ENCODE peak calls at places on chromosome 5, in ten cellular contexts. T is foreskin fibroblast, U is mucosa of descending colon, O is kidney, F is HCT116, D is tibial artery, E is cardiac muscle cell, W is psoas muscle, I is astrocyte of the spinal cord, Y is GM20000. G is an unnamed sample.

GRCh38 chr5:35908814-35909213 is 29.6 kb downstream of the CAPSL start:
- DNase-seq in D (no peak), F (no peak), O (no peak), T (no peak), U (no peak), I (no peak), E (no peak), Y (no peak), W (no peak), G (no peak)

GRCh38 chr5:176533894-176534611 is 3.1 kb downstream of the RNF44 start:
- DNase-seq in O (peak; percentile 74), Y (peak; percentile 64), F (no peak), U (peak; percentile 61), T (peak; percentile 26), I (no peak), W (no peak), D (no peak), E (no peak), G (peak; percentile 63)

GRCh38 chr5:140148508-140148907 is 22.8 kb downstream of the IGIP start:
- DNase-seq in O (no peak), T (peak; percentile 45), I (no peak), U (no peak), F (peak; percentile 21), Y (no peak), E (peak; percentile 22), D (peak; percentile 64), W (no peak), G (no peak)

GRCh38 chr5:132272341-132273210 is 15.1 kb downstream of the PDLIM4 start:
- DNase-seq in E (peak; percentile 70), W (peak; percentile 70), U (peak; percentile 78), O (peak; percentile 75), F (no peak), T (peak; percentile 74), D (peak; percentile 77), Y (peak; percentile 80), I (peak; percentile 54), G (peak; percentile 68)

GRCh38 chr5:120297621-120298020 is 166.5 kb upstream of the PRR16 start:
- DNase-seq in F (no peak), D (no peak), T (peak; percentile 24), W (no peak), O (no peak), U (no peak), I (peak; percentile 8), Y (no peak), E (no peak), G (no peak)

GRCh38 chr5:110096419-110096818 is 406.7 kb downstream of the MAN2A1 start:
- DNase-seq in F (no peak), D (no peak), W (no peak), E (no peak), I (no peak), O (no peak), T (no peak), U (no peak), Y (no peak), G (no peak)

GRCh38 chr5:68848086-68848485 is 245.7 kb upstream of the SLC30A5 start:
- DNase-seq in E (no peak), D (no peak), I (no peak), W (no peak), T (peak; percentile 64), O (no peak), Y (no peak), U (no peak), F (no peak), G (peak; percentile 33)

GRCh38 chr5:140106101-140106500 is 7.8 kb upstream of the PURA start:
- DNase-seq in Y (no peak), F (no peak), E (no peak), O (no peak), W (no peak), T (peak; percentile 20), I (no peak), D (no peak), U (no peak), G (no peak)

GRCh38 chr5:61089351-61089750 is 72.9 kb downstream of the SMIM15 start:
- DNase-seq in O (no peak), U (no peak), F (no peak), Y (no peak), T (no peak), E (peak; percentile 13), I (no peak), D (no peak), W (no peak), G (no peak)

GRCh38 chr5:83636141-83636540 is 84.5 kb downstream of the HAPLN1 start:
- DNase-seq in D (no peak), Y (no peak), T (peak; percentile 63), U (peak; percentile 5), F (no peak), W (no peak), O (no peak), E (peak; percentile 8), I (peak; percentile 23), G (no peak)

GRCh38 chr5:149415245-149415967 is 36.3 kb upstream of the IL17B start:
- DNase-seq in T (peak; percentile 56), U (no peak), I (no peak), Y (no peak), O (no peak), F (no peak), D (peak; percentile 68), E (peak; percentile 28), W (no peak), G (no peak)

GRCh38 chr5:134465856-134466240 is 54.2 kb upstream of the CDKN2AIPNL start:
- DNase-seq in D (peak; percentile 95), F (peak; percentile 68), T (peak; percentile 97), E (peak; percentile 98), O (peak; percentile 97), W (peak; percentile 92), Y (peak; percentile 87), I (peak; percentile 95), U (peak; percentile 94), G (peak; percentile 97)

GRCh38 chr5:132224721-132225120 is 2.9 kb downstream of the P4HA2 start:
- DNase-seq in U (no peak), D (no peak), Y (no peak), I (peak; percentile 22), T (peak; percentile 72), O (no peak), W (no peak), F (no peak), E (no peak), G (peak; percentile 13)

DNA sequence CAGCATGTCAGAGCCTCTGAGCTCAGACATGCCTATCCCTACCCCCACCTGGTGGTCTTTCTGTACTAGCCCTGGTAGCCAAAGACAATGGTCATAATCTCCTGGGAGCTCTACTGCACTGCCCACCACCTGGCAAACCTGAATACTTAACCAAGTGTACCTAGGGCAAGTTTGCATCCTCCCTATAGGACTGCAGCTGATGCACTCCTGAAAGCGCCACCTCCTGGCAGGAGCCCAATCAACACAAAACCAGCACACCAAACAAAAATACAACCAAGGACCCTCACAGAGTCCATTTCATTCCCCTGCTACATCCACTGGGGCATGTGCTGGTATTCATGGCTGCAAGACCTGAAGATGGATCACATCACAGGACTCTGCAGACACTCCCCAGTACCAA is 14.8 kb upstream of the FAM174A start:
- DNase-seq in W (no peak), D (no peak), Y (no peak), T (no peak), E (no peak), U (no peak), O (no peak), I (no peak), F (no peak), G (peak; percentile 32)
- TF ChIP-seq CTCF in W (no peak), D (no peak), Y (no peak), T (no peak), E (no peak), U (no peak), O (no peak), I (no peak), F (peak; percentile 43), G (no peak)

GRCh38 chr5:3509290-3509689 is 86.3 kb upstream of the IRX1 start:
- DNase-seq in W (no peak), U (no peak), I (no peak), E (no peak), O (no peak), F (no peak), Y (no peak), T (no peak), D (no peak), G (peak; percentile 7)
- TF ChIP-seq CTCF in W (no peak), U (no peak), I (no peak), E (no peak), O (no peak), F (peak; percentile 18), Y (no peak), T (no peak), D (no peak), G (no peak)

GRCh38 chr5:180290568-180291233 is 1.2 kb downstream of the MAPK9 start:
- DNase-seq in W (no peak), E (no peak), D (no peak), Y (no peak), I (no peak), F (no peak), U (peak; percentile 19), O (no peak), T (no peak), G (peak; percentile 28)

GRCh38 chr5:180289966-180290365 is 1.9 kb downstream of the MAPK9 start:
- DNase-seq in T (no peak), F (no peak), U (no peak), O (peak; percentile 35), W (no peak), I (no peak), Y (no peak), E (no peak), D (no peak), G (peak; percentile 20)

GRCh38 chr5:180289433-180289832 is 2.5 kb downstream of the MAPK9 start:
- DNase-seq in F (no peak), I (no peak), D (no peak), U (peak; percentile 48), E (no peak), Y (no peak), T (no peak), W (no peak), O (peak; percentile 26), G (peak; percentile 87)

GRCh38 chr5:180291943-180292831 is at the start of gene MAPK9:
- DNase-seq in O (peak; percentile 95), F (peak; percentile 43), E (peak; percentile 82), T (peak; percentile 93), D (peak; percentile 89), W (peak; percentile 89), I (peak; percentile 69), Y (peak; percentile 98), U (peak; percentile 89), G (peak; percentile 89)

DNA sequence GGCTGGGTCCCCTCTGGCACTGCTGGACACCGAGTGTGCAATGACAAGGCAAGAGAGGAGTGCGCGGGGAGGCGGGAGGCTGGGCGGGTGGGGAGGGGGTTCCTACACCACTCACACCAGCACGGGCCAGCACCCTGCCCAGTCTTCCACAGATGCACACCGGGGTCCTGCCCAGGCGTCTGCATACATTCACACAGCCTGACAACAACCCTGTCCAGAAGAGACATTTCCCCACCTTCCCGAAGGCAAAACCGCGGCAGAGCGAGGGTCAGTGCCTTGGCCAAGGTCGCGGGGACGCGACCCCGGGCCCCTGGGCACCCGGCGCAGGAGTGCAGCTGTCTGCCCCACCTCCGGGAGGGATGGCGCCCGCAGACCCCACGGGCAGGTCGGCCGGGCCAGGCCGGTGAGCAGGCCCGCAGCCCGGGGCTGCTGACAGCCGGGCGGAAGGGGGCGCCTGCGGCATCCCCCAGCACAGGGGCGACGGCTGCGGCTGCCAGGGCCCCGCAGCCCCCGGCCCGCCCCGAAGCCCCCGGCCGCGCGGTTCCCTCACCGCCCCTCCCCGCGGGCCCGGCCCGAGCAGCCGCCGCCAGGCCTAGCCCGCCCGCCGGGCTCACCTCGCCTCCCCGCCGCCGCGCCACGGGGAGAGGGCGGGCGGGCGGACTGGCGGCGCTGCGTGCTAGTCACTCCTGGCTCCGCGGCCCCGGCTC is 496 bp downstream of the MAPK9 start:
- DNase-seq in W (no peak), F (no peak), O (peak; percentile 80), E (no peak), Y (no peak), T (peak; percentile 56), D (no peak), U (peak; percentile 35), I (no peak), G (peak; percentile 28)
- TF ChIP-seq CTCF in W (no peak), F (peak; percentile 8), O (no peak), E (peak; percentile 27), Y (peak; percentile 29), T (peak; percentile 14), D (no peak), U (no peak), I (peak; percentile 24), G (peak; percentile 23)

GRCh38 chr5:34007675-34008600 is at the start of gene AMACR:
- DNase-seq in T (peak; percentile 98), O (peak; percentile 96), F (peak; percentile 71), Y (peak; percentile 94), I (peak; percentile 99), W (peak; percentile 94), E (peak; percentile 98), U (peak; percentile 95), D (peak; percentile 96), G (peak; percentile 89)
- TF ChIP-seq CTCF in T (no peak), O (no peak), F (no peak), Y (no peak), I (peak; percentile 12), W (no peak), E (peak; percentile 27), U (no peak), D (no peak), G (no peak)

G was measured in MCF 10A.